ENCODE peak calls at places on chromosomes 16 and 17, in five cellular contexts. X is foreskin fibroblast, A is cardiac muscle cell, S is A549, Q is cardiac fibroblast. V is an unnamed sample.

GRCh38 chr17:82848022-82848592 is 8.3 kb upstream of the ZNF750 start:
- DNase-seq in Q (no peak), S (no peak), X (peak), A (no peak), V (no peak)

GRCh38 chr17:45809484-45809883 is 25.4 kb downstream of the CRHR1 start:
- DNase-seq in Q (no peak), X (no peak), A (no peak), S (no peak), V (no peak)

GRCh38 chr16:14148569-14148968 is 77.5 kb downstream of the MRTFB start:
- DNase-seq in Q (peak), A (peak), X (no peak), S (peak), V (no peak)

GRCh38 chr17:37571674-37572073 is 37.5 kb downstream of the SYNRG start:
- DNase-seq in Q (no peak), A (no peak), S (no peak), X (no peak), V (no peak)

GRCh38 chr17:62905233-62905632 is 60.8 kb upstream of the TANC2 start:
- DNase-seq in Q (no peak), A (no peak), X (no peak), S (no peak), V (no peak)

GRCh38 chr16:77289331-77289809 is 90.2 kb downstream of the SYCE1L start:
- DNase-seq in S (peak), A (peak), Q (peak), X (peak), V (peak)

GRCh38 chr16:2147981-2148671 is at the start of gene RAB26:
- DNase-seq in X (peak), A (peak), Q (peak), S (peak), V (peak)

GRCh38 chr16:31273187-31273586 is 13.4 kb downstream of the ITGAM start:
- DNase-seq in S (no peak), Q (no peak), X (no peak), A (no peak), V (no peak)

GRCh38 chr16:30142672-30143346 is 19.8 kb upstream of the MAPK3 start:
- DNase-seq in S (peak), A (no peak), Q (no peak), X (no peak), V (no peak)

GRCh38 chr16:15587152-15587825 is 55.7 kb downstream of the MARF1 start:
- DNase-seq in X (no peak), S (no peak), Q (no peak), A (no peak), V (no peak)

GRCh38 chr17:60107526-60108257 is 29.0 kb upstream of the HEATR6 start:
- DNase-seq in X (peak), Q (peak), S (peak), A (peak), V (no peak)

GRCh38 chr17:18857864-18858566 is at the start of gene PRPSAP2:
- DNase-seq in S (peak), Q (peak), X (peak), A (peak), V (peak)

GRCh38 chr16:4578961-4579530 is 22.9 kb downstream of the C16orf96 start:
- DNase-seq in S (no peak), A (no peak), X (no peak), Q (no peak), V (no peak)

GRCh38 chr17:19645608-19646250 is 2.8 kb upstream of the ALDH3A2 start:
- DNase-seq in X (peak), S (peak), A (peak), Q (no peak), V (no peak)

GRCh38 chr16:23060458-23061320 is 88.6 kb downstream of the USP31 start:
- DNase-seq in X (peak), S (peak), Q (peak), A (peak), V (peak)

GRCh38 chr17:76384987-76385891 is 830 bp downstream of the SPHK1 start:
- DNase-seq in A (peak), S (peak), X (peak), Q (peak), V (no peak)

GRCh38 chr17:41404024-41404651 is 6.7 kb upstream of the KRT31 start:
- DNase-seq in X (peak), A (peak), S (peak), Q (peak), V (peak)

GRCh38 chr17:43831633-43832032 is 1.3 kb downstream of the MPP3 start:
- DNase-seq in Q (no peak), X (no peak), A (no peak), S (no peak), V (no peak)

GRCh38 chr17:56834380-56835258 is 668 bp downstream of the DGKE start:
- DNase-seq in X (peak), Q (peak), S (peak), A (peak), V (no peak)

GRCh38 chr16:4089251-4089810 is 26.9 kb downstream of the ADCY9 start:
- DNase-seq in X (no peak), A (no peak), S (no peak), Q (no peak), V (no peak)

GRCh38 chr16:2296662-2297505 is 29.0 kb upstream of the RNPS1 start:
- DNase-seq in S (peak), X (peak), Q (peak), A (peak), V (peak)

GRCh38 chr16:51198349-51198748 is 47.3 kb upstream of the SALL1 start:
- DNase-seq in A (no peak), X (no peak), S (no peak), Q (no peak), V (no peak)

DNA sequence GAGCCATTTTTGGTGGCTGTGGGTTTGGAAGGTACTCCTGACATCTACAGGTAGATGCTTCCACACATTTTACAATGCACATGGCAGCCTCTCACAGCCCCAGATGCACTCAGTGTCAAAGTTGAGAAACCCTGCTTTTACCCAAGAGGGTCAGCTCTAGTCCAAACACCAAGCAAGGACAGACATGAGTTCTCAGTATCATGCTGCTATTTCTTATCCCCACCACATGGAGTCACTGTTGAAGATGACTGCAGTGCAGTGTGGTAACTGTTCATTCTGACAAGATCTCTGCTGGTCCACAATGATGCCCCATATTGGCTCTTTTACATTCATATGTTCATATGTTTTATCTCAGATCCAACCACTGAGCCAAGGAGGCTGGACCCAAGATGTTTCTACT is 50.5 kb upstream of the SALL1 start:
- DNase-seq in S (peak), X (no peak), A (no peak), Q (no peak), V (no peak)
- TF ChIP-seq CTCF in S (no peak), X (no peak), A (no peak), Q (no peak), V (no peak)

GRCh38 chr17:55722016-55722706 is 503 bp downstream of the TMEM100 start:
- DNase-seq in X (peak), S (no peak), A (no peak), Q (no peak), V (no peak)
- H3K4me3 ChIP-seq in X (peak), S (no peak), A (no peak), Q (peak), V (no peak)

DNA sequence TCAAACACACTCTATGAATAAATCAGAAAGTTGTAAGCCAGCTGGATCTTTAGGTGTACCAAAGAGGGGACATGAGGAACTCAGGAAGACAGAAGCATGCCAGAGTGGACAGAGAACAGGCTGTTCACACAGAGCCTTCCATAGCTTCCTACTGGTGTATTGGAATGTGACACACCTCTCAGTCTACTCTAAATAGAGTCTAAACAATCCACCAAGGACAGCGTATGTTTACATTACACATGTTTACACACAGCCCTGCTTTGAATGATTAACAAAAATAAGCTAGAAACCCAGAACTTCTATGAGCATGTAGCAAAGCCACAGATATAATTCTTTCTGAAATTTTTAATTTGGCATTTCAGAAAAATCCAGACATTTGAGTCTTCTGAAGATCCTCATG is 1279.0 kb upstream of the CDH8 start:
- DNase-seq in A (no peak), X (no peak), Q (no peak), S (peak), V (no peak)
- TF ChIP-seq CTCF in A (no peak), X (no peak), Q (no peak), S (no peak), V (no peak)

DNA sequence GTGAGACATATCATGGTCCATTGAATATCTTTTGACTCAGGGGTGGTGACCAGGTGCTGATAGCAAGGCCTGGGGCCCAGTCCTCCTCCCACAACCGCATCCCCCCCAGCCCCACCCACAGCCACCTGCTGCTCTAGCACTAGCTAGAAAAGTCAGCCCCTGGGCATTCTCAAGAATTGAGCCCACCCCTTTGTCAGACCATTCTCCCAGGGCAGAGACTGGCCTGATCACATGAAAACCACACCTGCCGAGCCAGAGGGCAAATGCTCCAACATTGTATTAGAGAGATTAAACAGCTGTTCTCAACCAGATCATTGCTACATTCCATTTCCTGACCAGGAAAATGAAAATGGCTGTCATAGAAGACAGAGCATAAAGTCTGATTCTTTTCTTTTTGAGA is 62.4 kb downstream of the RAB11FIP4 start:
- DNase-seq in A (no peak), X (no peak), S (no peak), Q (no peak), V (no peak)
- H3K4me3 ChIP-seq in A (no peak), X (no peak), S (no peak), Q (no peak), V (no peak)

DNA sequence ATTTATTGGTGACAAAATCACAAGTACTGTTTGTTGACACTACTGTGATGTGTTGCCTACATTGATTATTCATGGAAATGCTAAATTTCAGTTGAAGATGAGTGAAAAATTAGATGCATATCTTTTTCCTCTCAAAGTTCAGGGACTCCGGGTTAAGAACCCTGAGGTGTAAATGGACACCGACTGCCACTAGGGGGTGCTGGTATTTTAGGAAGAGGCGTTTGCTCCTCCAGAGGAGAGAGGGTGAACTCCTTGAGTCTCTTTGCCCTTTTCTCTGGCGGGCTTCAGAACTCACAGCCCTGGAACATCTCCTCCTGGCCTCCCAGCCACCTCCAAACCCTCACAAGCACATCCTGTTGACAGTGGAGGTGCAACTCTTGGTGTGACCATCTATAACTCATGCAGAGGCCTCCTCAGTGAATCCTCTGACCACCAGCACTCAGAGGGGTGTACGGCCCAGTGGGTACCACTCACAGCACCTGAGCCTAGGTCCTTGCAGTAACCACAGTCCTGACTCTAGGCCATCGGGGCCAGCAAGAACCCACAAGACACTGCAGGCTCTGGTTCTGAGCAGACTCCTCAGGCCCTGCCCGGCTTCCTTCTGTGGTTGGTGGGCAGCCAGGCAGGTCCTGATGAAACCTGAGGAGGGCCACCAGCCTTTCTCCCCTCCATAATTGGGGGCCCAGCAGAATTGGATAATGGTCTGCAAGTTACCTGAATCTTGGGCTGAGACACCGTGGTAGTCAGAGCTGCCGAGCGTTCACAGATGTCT is 26.2 kb upstream of the PIK3R5 start:
- DNase-seq in A (peak), Q (peak), X (peak), S (peak), V (no peak)
- TF ChIP-seq CTCF in A (peak), Q (peak), X (peak), S (peak), V (peak)

GRCh38 chr17:72270530-72270929 is 149.7 kb downstream of the SOX9 start:
- DNase-seq in X (peak), Q (peak), A (peak), S (peak), V (no peak)
- H3K4me3 ChIP-seq in X (no peak), Q (no peak), A (no peak), S (no peak), V (no peak)

DNA sequence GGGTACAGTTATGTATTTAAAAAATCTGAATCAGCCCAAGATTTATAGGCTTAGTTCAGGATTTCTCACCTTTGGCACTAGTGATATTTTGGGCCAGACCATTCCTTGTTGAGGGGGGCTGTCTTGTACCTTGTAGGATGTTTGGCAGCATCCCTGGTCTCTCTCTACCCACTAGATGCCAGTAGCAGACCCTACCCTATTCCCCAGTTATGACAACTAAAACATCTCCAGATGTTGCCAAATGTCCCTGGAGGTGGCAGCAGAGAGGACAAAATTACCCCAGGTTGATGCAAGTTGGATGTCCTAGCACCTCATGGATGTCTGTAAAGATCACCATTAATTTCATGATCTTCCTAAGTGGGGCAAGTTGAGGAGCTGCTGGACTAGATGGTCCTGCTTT is 45.8 kb downstream of the SYT17 start:
- DNase-seq in Q (no peak), A (no peak), X (no peak), S (peak), V (no peak)
- TF ChIP-seq CTCF in Q (no peak), A (no peak), X (no peak), S (no peak), V (no peak)

GRCh38 chr17:78419970-78420820 is 41.7 kb downstream of the PGS1 start:
- DNase-seq in A (no peak), S (no peak), Q (no peak), X (peak), V (no peak)

GRCh38 chr17:78422872-78423588 is 44.6 kb downstream of the PGS1 start:
- DNase-seq in X (no peak), S (no peak), Q (no peak), A (no peak), V (no peak)

GRCh38 chr17:78422267-78422605 is 43.8 kb downstream of the PGS1 start:
- DNase-seq in S (no peak), X (no peak), A (no peak), Q (no peak), V (no peak)

GRCh38 chr17:78421084-78421533 is 42.7 kb downstream of the PGS1 start:
- DNase-seq in Q (no peak), X (no peak), A (no peak), S (no peak), V (no peak)

GRCh38 chr17:78421534-78422266 is 43.3 kb downstream of the PGS1 start:
- DNase-seq in S (peak), A (peak), Q (peak), X (peak), V (peak)
- H3K4me3 ChIP-seq in S (no peak), A (no peak), Q (no peak), X (no peak), V (no peak)

DNA sequence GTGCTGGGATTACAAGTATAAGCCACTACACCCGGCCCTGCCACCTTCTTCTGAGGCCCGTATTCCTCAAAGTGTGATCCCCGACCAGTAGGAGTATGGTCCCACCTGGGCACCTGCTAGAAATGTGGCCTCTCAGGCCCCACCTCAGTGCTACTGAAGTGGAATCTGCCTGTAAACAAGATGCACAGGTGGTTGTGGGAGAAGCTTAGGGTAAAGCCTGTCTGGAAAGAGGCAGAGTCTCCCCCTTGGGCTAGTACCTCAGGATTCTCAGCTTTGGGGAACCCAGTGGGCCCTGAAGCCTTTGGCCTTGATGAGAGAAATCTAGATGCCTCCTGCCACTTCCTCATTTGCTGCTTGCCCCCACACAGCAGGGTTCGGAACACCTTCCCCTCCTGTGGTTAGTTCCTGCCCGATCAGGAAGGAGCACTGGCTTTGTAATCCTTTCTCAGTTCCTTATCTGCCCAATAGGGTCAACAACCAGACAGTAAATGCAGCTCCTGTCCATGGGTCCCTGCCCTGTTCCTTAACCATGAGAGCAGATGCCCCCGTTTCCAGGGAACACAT is 25.2 kb downstream of the TK2 start:
- DNase-seq in X (no peak), Q (no peak), S (no peak), A (no peak), V (no peak)
- TF ChIP-seq CTCF in X (no peak), Q (no peak), S (no peak), A (no peak), V (no peak)